ENCODE peak calls at places on chromosomes 13 and 19, in seven cellular contexts. D is NCI-H1436; K is brain pericyte; W is fibroblast of lung; G is amniotic stem cell; I is activated CD8-positive, alpha-beta memory T cell treated with anti-CD3 and anti-CD28 coated beads for 1 hour; Y is breast epithelium. A is an unnamed sample.

GRCh38 chr19:12834418-12834943 is at the start of gene RTBDN:
- DNase-seq in I (no peak), K (no peak), D (peak), Y (no peak), W (no peak), G (no peak), A (no peak)

GRCh38 chr13:97366172-97366688 is 67.7 kb upstream of the RAP2A start:
- DNase-seq in Y (no peak), I (no peak), G (no peak), K (no peak), D (no peak), W (no peak), A (no peak)

GRCh38 chr19:1250374-1251232 is 2.2 kb downstream of the MIDN start:
- DNase-seq in I (no peak), D (peak), Y (no peak), W (peak), G (no peak), K (no peak), A (no peak)

GRCh38 chr19:15297416-15298224 is 34.7 kb downstream of the BRD4 start:
- DNase-seq in K (no peak), I (no peak), D (peak), W (peak), G (no peak), Y (no peak), A (no peak)

GRCh38 chr19:15313649-15314279 is 18.6 kb downstream of the BRD4 start:
- DNase-seq in W (no peak), Y (no peak), D (no peak), K (no peak), I (no peak), G (no peak), A (no peak)

GRCh38 chr13:106373989-106374572 is 161.4 kb downstream of the EFNB2 start:
- DNase-seq in G (no peak), I (no peak), Y (no peak), D (no peak), K (no peak), W (peak), A (no peak)

GRCh38 chr19:42422576-42423461 is 4.4 kb downstream of the LIPE start:
- DNase-seq in W (peak), K (no peak), D (no peak), Y (no peak), G (no peak), I (no peak), A (no peak)

GRCh38 chr13:27269114-27269665 is 1.4 kb upstream of the RASL11A start:
- DNase-seq in W (no peak), Y (no peak), G (no peak), I (no peak), K (no peak), D (no peak), A (no peak)

GRCh38 chr13:79429309-79429708 is 23.3 kb upstream of the RBM26 start:
- DNase-seq in K (no peak), Y (no peak), I (no peak), G (no peak), W (no peak), D (no peak), A (no peak)

GRCh38 chr13:103839460-103839859 is 773.2 kb upstream of the SLC10A2 start:
- DNase-seq in I (no peak), D (peak), G (no peak), Y (no peak), K (no peak), W (no peak), A (no peak)

GRCh38 chr19:1041835-1042685 is 2.2 kb downstream of the ABCA7 start:
- DNase-seq in D (no peak), Y (no peak), W (no peak), I (no peak), G (no peak), K (no peak), A (no peak)

GRCh38 chr13:65966991-65967451 is 1263.1 kb downstream of the PCDH9 start:
- DNase-seq in W (peak), D (no peak), K (no peak), G (no peak), Y (no peak), I (no peak), A (no peak)

GRCh38 chr19:9494096-9494495 is 4.3 kb downstream of the ZNF560 start:
- DNase-seq in I (no peak), Y (no peak), W (no peak), D (no peak), K (no peak), G (no peak), A (no peak)